ENCODE peak calls at places on chromosomes 5 and 9, in six cellular contexts. One of them, this sample, is unnamed.

GRCh38 chr5:176647870-176648466 is 684 bp downstream of the TSPAN17 start:
- DNase-seq in MM.1S: no peak
- DNase-seq in Karpas-422: no peak
- DNase-seq in PC-3: peak; percentile 56
- DNase-seq in SK-N-SH: peak; percentile 82
- DNase-seq in HCT116: no peak
- DNase-seq in this sample: peak; percentile 47

GRCh38 chr5:10257870-10258269 is 7.8 kb downstream of the CCT5 start:
- DNase-seq in MM.1S: no peak
- DNase-seq in Karpas-422: no peak
- DNase-seq in PC-3: no peak
- DNase-seq in SK-N-SH: no peak
- DNase-seq in HCT116: no peak
- DNase-seq in this sample: no peak

GRCh38 chr9:91100878-91101450 is 260.8 kb downstream of the AUH start:
- DNase-seq in MM.1S: no peak
- DNase-seq in Karpas-422: no peak
- DNase-seq in PC-3: no peak
- DNase-seq in SK-N-SH: no peak
- DNase-seq in HCT116: no peak
- DNase-seq in this sample: no peak

GRCh38 chr9:128927731-128928411 is 7.1 kb downstream of the PHYHD1 start:
- DNase-seq in MM.1S: peak; percentile 38
- DNase-seq in Karpas-422: peak; percentile 83
- DNase-seq in PC-3: peak; percentile 62
- DNase-seq in SK-N-SH: peak; percentile 85
- DNase-seq in HCT116: peak; percentile 42
- DNase-seq in this sample: peak; percentile 47

GRCh38 chr9:755454-756381 is 85.8 kb upstream of the DMRT1 start:
- DNase-seq in MM.1S: no peak
- DNase-seq in Karpas-422: no peak
- DNase-seq in PC-3: peak; percentile 70
- DNase-seq in SK-N-SH: no peak
- DNase-seq in HCT116: peak; percentile 40
- DNase-seq in this sample: peak; percentile 89

GRCh38 chr9:28808042-28808441 is 1234.8 kb upstream of the C9orf72 start:
- DNase-seq in MM.1S: no peak
- DNase-seq in Karpas-422: no peak
- DNase-seq in PC-3: peak; percentile 72
- DNase-seq in SK-N-SH: peak; percentile 48
- DNase-seq in HCT116: no peak
- DNase-seq in this sample: no peak

GRCh38 chr5:84430863-84431663 is 46.4 kb upstream of the EDIL3 start:
- DNase-seq in MM.1S: no peak
- DNase-seq in Karpas-422: no peak
- DNase-seq in PC-3: no peak
- DNase-seq in SK-N-SH: no peak
- DNase-seq in HCT116: no peak
- DNase-seq in this sample: no peak

GRCh38 chr5:39624268-39624886 is 199.6 kb upstream of the DAB2 start:
- DNase-seq in MM.1S: no peak
- DNase-seq in Karpas-422: no peak
- DNase-seq in PC-3: peak; percentile 97
- DNase-seq in SK-N-SH: no peak
- DNase-seq in HCT116: peak; percentile 58
- DNase-seq in this sample: peak; percentile 45

GRCh38 chr9:133738039-133738805 is at the start of gene SARDH:
- DNase-seq in MM.1S: no peak
- DNase-seq in Karpas-422: peak; percentile 56
- DNase-seq in PC-3: peak; percentile 25
- DNase-seq in SK-N-SH: peak; percentile 98
- DNase-seq in HCT116: no peak
- DNase-seq in this sample: peak; percentile 50

GRCh38 chr5:102713682-102714231 is 41.3 kb upstream of the PAM start:
- DNase-seq in MM.1S: no peak
- DNase-seq in Karpas-422: no peak
- DNase-seq in PC-3: no peak
- DNase-seq in SK-N-SH: no peak
- DNase-seq in HCT116: no peak
- DNase-seq in this sample: peak; percentile 26

GRCh38 chr5:34054330-34054729 is 11.3 kb upstream of the C1QTNF3 start:
- DNase-seq in MM.1S: no peak
- DNase-seq in Karpas-422: no peak
- DNase-seq in PC-3: no peak
- DNase-seq in SK-N-SH: no peak
- DNase-seq in HCT116: no peak
- DNase-seq in this sample: no peak

GRCh38 chr9:4068914-4069313 is 231.0 kb downstream of the GLIS3 start:
- DNase-seq in MM.1S: no peak
- DNase-seq in Karpas-422: no peak
- DNase-seq in PC-3: no peak
- DNase-seq in SK-N-SH: no peak
- DNase-seq in HCT116: no peak
- DNase-seq in this sample: no peak

GRCh38 chr9:95750725-95751644 is 124.5 kb upstream of the ERCC6L2 start:
- DNase-seq in MM.1S: no peak
- DNase-seq in Karpas-422: no peak
- DNase-seq in PC-3: no peak
- DNase-seq in SK-N-SH: no peak
- DNase-seq in HCT116: no peak
- DNase-seq in this sample: no peak

GRCh38 chr9:100213730-100214477 is 114.9 kb downstream of the INVS start:
- DNase-seq in MM.1S: no peak
- DNase-seq in Karpas-422: peak; percentile 33
- DNase-seq in PC-3: peak; percentile 1
- DNase-seq in SK-N-SH: no peak
- DNase-seq in HCT116: no peak
- DNase-seq in this sample: peak; percentile 61

GRCh38 chr5:141477169-141477568 is 1.4 kb downstream of the PCDHGC3 start:
- DNase-seq in MM.1S: no peak
- DNase-seq in Karpas-422: no peak
- DNase-seq in PC-3: no peak
- DNase-seq in SK-N-SH: peak; percentile 7
- DNase-seq in HCT116: no peak
- DNase-seq in this sample: peak; percentile 33

GRCh38 chr5:24714757-24715156 is 70.0 kb upstream of the CDH10 start:
- DNase-seq in MM.1S: no peak
- DNase-seq in Karpas-422: no peak
- DNase-seq in PC-3: no peak
- DNase-seq in SK-N-SH: no peak
- DNase-seq in HCT116: no peak
- DNase-seq in this sample: no peak

GRCh38 chr9:91060520-91061343 is 259.1 kb downstream of the SYK start:
- DNase-seq in MM.1S: no peak
- DNase-seq in Karpas-422: no peak
- DNase-seq in PC-3: peak; percentile 94
- DNase-seq in SK-N-SH: no peak
- DNase-seq in HCT116: no peak
- DNase-seq in this sample: peak; percentile 97

GRCh38 chr5:67773439-67773988 is 442.0 kb upstream of the PIK3R1 start:
- DNase-seq in MM.1S: no peak
- DNase-seq in Karpas-422: no peak
- DNase-seq in PC-3: no peak
- DNase-seq in SK-N-SH: no peak
- DNase-seq in HCT116: peak; percentile 50
- DNase-seq in this sample: peak; percentile 72

GRCh38 chr5:73619606-73620334 is 6.2 kb upstream of the ARHGEF28 start:
- DNase-seq in MM.1S: no peak
- DNase-seq in Karpas-422: no peak
- DNase-seq in PC-3: peak; percentile 31
- DNase-seq in SK-N-SH: no peak
- DNase-seq in HCT116: no peak
- DNase-seq in this sample: no peak

GRCh38 chr5:171513591-171513990 is 94.1 kb downstream of the FGF18 start:
- DNase-seq in MM.1S: no peak
- DNase-seq in Karpas-422: no peak
- DNase-seq in PC-3: peak; percentile 52
- DNase-seq in SK-N-SH: no peak
- DNase-seq in HCT116: no peak
- DNase-seq in this sample: peak; percentile 67

GRCh38 chr5:149497357-149497756 is 53.9 kb downstream of the CSNK1A1 start:
- DNase-seq in MM.1S: no peak
- DNase-seq in Karpas-422: no peak
- DNase-seq in PC-3: peak; percentile 98
- DNase-seq in SK-N-SH: no peak
- DNase-seq in HCT116: no peak
- DNase-seq in this sample: peak; percentile 94

GRCh38 chr5:90528704-90529233 is 615 bp downstream of the LYSMD3 start:
- DNase-seq in MM.1S: peak; percentile 38
- DNase-seq in Karpas-422: peak; percentile 56
- DNase-seq in PC-3: no peak
- DNase-seq in SK-N-SH: peak; percentile 10
- DNase-seq in HCT116: no peak
- DNase-seq in this sample: peak; percentile 61

GRCh38 chr5:36744678-36745659 is 131.6 kb upstream of the NIPBL start:
- DNase-seq in MM.1S: peak; percentile 62
- DNase-seq in Karpas-422: no peak
- DNase-seq in PC-3: peak; percentile 94
- DNase-seq in SK-N-SH: peak; percentile 83
- DNase-seq in HCT116: peak; percentile 76
- DNase-seq in this sample: peak; percentile 81

GRCh38 chr5:159975462-159976019 is 33.4 kb upstream of the TTC1 start:
- DNase-seq in MM.1S: no peak
- DNase-seq in Karpas-422: no peak
- DNase-seq in PC-3: peak; percentile 66
- DNase-seq in SK-N-SH: peak; percentile 36
- DNase-seq in HCT116: peak; percentile 41
- DNase-seq in this sample: peak; percentile 97

GRCh38 chr5:42880621-42881020 is 68.9 kb upstream of the SELENOP start:
- DNase-seq in MM.1S: no peak
- DNase-seq in Karpas-422: peak; percentile 32
- DNase-seq in PC-3: no peak
- DNase-seq in SK-N-SH: no peak
- DNase-seq in HCT116: no peak
- DNase-seq in this sample: no peak

GRCh38 chr9:91001146-91001611 is 199.6 kb downstream of the SYK start:
- DNase-seq in MM.1S: peak; percentile 15
- DNase-seq in Karpas-422: no peak
- DNase-seq in PC-3: peak; percentile 91
- DNase-seq in SK-N-SH: peak; percentile 32
- DNase-seq in HCT116: peak; percentile 85
- DNase-seq in this sample: peak; percentile 79

GRCh38 chr5:167639213-167639612 is 652.2 kb upstream of the WWC1 start:
- DNase-seq in MM.1S: no peak
- DNase-seq in Karpas-422: no peak
- DNase-seq in PC-3: peak; percentile 33
- DNase-seq in SK-N-SH: no peak
- DNase-seq in HCT116: no peak
- DNase-seq in this sample: peak; percentile 82

GRCh38 chr5:114174837-114175236 is 187.0 kb upstream of the KCNN2 start:
- DNase-seq in MM.1S: no peak
- DNase-seq in Karpas-422: no peak
- DNase-seq in PC-3: no peak
- DNase-seq in SK-N-SH: no peak
- DNase-seq in HCT116: no peak
- DNase-seq in this sample: no peak

DNA sequence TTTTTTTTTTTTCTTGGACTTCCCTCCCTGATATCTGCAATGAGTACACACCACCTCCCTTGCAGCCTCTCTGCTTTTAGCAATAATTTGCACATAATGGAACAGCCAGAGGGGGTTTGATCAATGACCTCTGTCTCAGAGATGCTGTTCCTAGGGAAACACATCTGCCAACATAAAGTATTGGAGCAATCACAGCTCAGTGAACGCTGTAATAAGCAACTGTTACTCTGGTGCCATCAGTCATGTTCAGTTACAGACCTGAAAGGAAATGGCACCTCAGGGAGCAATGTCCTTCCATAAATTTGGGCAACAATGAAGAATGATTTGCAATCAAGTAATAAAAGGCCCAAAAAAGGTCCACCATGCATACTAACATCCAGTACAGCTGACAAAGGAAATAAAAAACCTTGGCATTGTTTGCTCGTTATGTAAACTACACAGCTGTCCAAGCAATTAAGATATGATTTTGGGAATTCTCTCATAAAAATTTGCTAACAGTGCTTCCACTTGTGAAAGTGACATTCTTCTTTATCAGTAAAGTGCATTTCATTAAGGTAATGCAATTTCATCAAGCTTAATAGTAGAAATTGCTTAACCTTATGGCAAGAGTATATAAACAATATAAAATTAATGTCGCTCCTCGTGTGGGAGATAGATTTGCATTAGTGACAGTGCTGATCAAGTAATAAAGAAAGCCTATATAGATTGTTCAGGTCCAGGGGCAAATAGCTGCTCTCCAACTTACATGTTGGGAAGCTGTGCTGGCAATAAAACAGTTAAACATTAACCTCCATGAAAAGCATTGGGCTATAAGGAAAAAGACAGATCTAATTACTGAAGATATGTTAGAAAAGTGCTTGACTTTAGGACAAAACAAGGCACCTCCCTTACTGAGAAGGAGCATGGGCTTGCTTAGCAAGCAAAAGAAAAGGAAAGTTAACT is 167.7 kb downstream of the RASEF start:
- DNase-seq in MM.1S: no peak
- DNase-seq in Karpas-422: no peak
- DNase-seq in PC-3: no peak
- DNase-seq in SK-N-SH: peak; percentile 41
- DNase-seq in HCT116: no peak
- DNase-seq in this sample: no peak
- H3K9me2 ChIP-seq in MM.1S: no peaks in the 10 kb centered on the region
- H3K9me2 ChIP-seq in Karpas-422: no peaks in the 10 kb centered on the region
- H3K9me2 ChIP-seq in PC-3: no peaks in the 10 kb centered on the region
- H3K9me2 ChIP-seq in SK-N-SH: no peaks in the 10 kb centered on the region
- H3K9me2 ChIP-seq in HCT116: no peaks in the 10 kb centered on the region
- H3K9me2 ChIP-seq in this sample: no peaks in the 10 kb centered on the region

GRCh38 chr9:131266301-131267229 is 9.7 kb downstream of the FAM78A start:
- DNase-seq in MM.1S: no peak
- DNase-seq in Karpas-422: no peak
- DNase-seq in PC-3: peak; percentile 3
- DNase-seq in SK-N-SH: no peak
- DNase-seq in HCT116: no peak
- DNase-seq in this sample: no peak
- H3K9ac ChIP-seq in MM.1S: no peak overlapping the region
- H3K9ac ChIP-seq in Karpas-422: no peak overlapping the region
- H3K9ac ChIP-seq in PC-3: no peak overlapping the region
- H3K9ac ChIP-seq in SK-N-SH: no peak overlapping the region
- H3K9ac ChIP-seq in HCT116: no peak overlapping the region
- H3K9ac ChIP-seq in this sample: no peak overlapping the region

DNA sequence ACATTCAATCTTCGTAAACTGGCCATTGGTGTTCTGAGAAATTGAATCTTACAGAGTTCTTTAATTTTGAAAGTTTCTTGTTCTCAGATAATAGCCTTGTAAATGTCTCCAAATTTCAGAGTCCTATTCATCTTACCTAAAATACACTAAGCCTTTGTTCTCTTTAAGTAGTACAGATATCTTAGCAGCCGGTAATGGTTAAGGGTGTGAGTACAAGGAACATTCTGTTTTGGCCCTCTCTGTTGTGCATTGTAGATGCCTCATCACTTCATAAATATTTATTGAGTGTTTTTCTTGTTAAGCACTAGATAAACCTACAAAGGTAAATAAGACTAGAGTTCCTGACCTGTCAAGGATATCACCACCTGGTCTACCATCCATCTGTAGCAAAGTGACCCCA is 35.2 kb downstream of the ZCCHC7 start:
- DNase-seq in MM.1S: no peak
- DNase-seq in Karpas-422: no peak
- DNase-seq in PC-3: no peak
- DNase-seq in SK-N-SH: no peak
- DNase-seq in HCT116: no peak
- DNase-seq in this sample: no peak
- H3K27ac ChIP-seq in MM.1S: no peak overlapping the region
- H3K27ac ChIP-seq in Karpas-422: no peak overlapping the region
- H3K27ac ChIP-seq in PC-3: no peak overlapping the region
- H3K27ac ChIP-seq in SK-N-SH: no peak overlapping the region
- H3K27ac ChIP-seq in HCT116: no peak overlapping the region
- H3K27ac ChIP-seq in this sample: no peak overlapping the region

GRCh38 chr5:116914869-116915504 is 340.4 kb upstream of the SEMA6A start:
- DNase-seq in MM.1S: no peak
- DNase-seq in Karpas-422: no peak
- DNase-seq in PC-3: no peak
- DNase-seq in SK-N-SH: no peak
- DNase-seq in HCT116: no peak
- DNase-seq in this sample: no peak
- H3K9me2 ChIP-seq in MM.1S: no peaks in the 10 kb centered on the region
- H3K9me2 ChIP-seq in Karpas-422: no peaks in the 10 kb centered on the region
- H3K9me2 ChIP-seq in PC-3: no peaks in the 10 kb centered on the region
- H3K9me2 ChIP-seq in SK-N-SH: no peaks in the 10 kb centered on the region
- H3K9me2 ChIP-seq in HCT116: no peaks in the 10 kb centered on the region
- H3K9me2 ChIP-seq in this sample: no peaks in the 10 kb centered on the region

This sample was measured in GM23248.